ENCODE peak calls at places on chromosomes 7 and 10, in eight cellular contexts. H is glutamatergic neuron, L is lower lobe of right lung, V is adrenal gland, M is astrocyte of the spinal cord, B is cardiac fibroblast, Q is kidney, U is cardiac muscle cell. R is an unnamed sample.

GRCh38 chr10:16787361-16787791 is 29.8 kb downstream of the RSU1 start:
- DNase-seq in H (no peak), L (no peak), V (no peak), M (no peak), B (no peak), Q (no peak), U (no peak), R (no peak)

GRCh38 chr7:125644113-125644512 is 714.5 kb upstream of the POT1 start:
- DNase-seq in H (no peak), L (no peak), V (no peak), M (no peak), B (no peak), Q (no peak), U (no peak), R (no peak)

GRCh38 chr7:121202834-121203233 is 126.0 kb upstream of the WNT16 start:
- DNase-seq in H (no peak), L (no peak), V (no peak), M (no peak), B (no peak), Q (no peak), U (no peak), R (no peak)

GRCh38 chr7:127973797-127974196 is 57.4 kb downstream of the LRRC4 start:
- DNase-seq in H (no peak), L (no peak), V (no peak), M (no peak), B (no peak), Q (no peak), U (no peak), R (no peak)

GRCh38 chr7:112286294-112287086 is 80.0 kb downstream of the ZNF277 start:
- DNase-seq in H (peak), L (no peak), V (no peak), M (no peak), B (peak), Q (no peak), U (peak), R (no peak)

GRCh38 chr7:44607141-44608068 is 978 bp downstream of the OGDH start:
- DNase-seq in H (no peak), L (no peak), V (no peak), M (no peak), B (no peak), Q (no peak), U (no peak), R (no peak)

GRCh38 chr7:90595341-90595800 is 750 bp upstream of the CDK14 start:
- DNase-seq in H (no peak), L (no peak), V (no peak), M (peak), B (peak), Q (no peak), U (peak), R (no peak)

GRCh38 chr7:44654255-44654791 is 47.9 kb downstream of the OGDH start:
- DNase-seq in H (no peak), L (no peak), V (no peak), M (no peak), B (no peak), Q (no peak), U (no peak), R (no peak)

GRCh38 chr7:73851410-73852338 is 9.3 kb upstream of the TMEM270 start:
- DNase-seq in H (no peak), L (no peak), V (peak), M (peak), B (peak), Q (peak), U (peak), R (no peak)

GRCh38 chr10:48951707-48952106 is 12.1 kb upstream of the LRRC18 start:
- DNase-seq in H (no peak), L (no peak), V (no peak), M (no peak), B (no peak), Q (no peak), U (no peak), R (no peak)

GRCh38 chr10:86594535-86594934 is 59.8 kb upstream of the OPN4 start:
- DNase-seq in H (no peak), L (no peak), V (no peak), M (peak), B (peak), Q (no peak), U (peak), R (no peak)

GRCh38 chr10:133113146-133113830 is 25.6 kb downstream of the ADGRA1 start:
- DNase-seq in H (no peak), L (no peak), V (no peak), M (no peak), B (no peak), Q (no peak), U (no peak), R (no peak)

GRCh38 chr7:156964971-156965370 is 15.5 kb downstream of the NOM1 start:
- DNase-seq in H (no peak), L (no peak), V (no peak), M (no peak), B (no peak), Q (no peak), U (no peak), R (no peak)

GRCh38 chr7:4204530-4205165 is 477.4 kb upstream of the FOXK1 start:
- DNase-seq in H (peak), L (peak), V (no peak), M (peak), B (no peak), Q (peak), U (peak), R (no peak)

GRCh38 chr10:31602541-31603244 is 283.7 kb downstream of the ZEB1 start:
- DNase-seq in H (peak), L (peak), V (peak), M (peak), B (peak), Q (peak), U (peak), R (peak)

GRCh38 chr10:86349474-86349873 is 17.1 kb downstream of the GRID1 start:
- DNase-seq in H (peak), L (peak), V (no peak), M (no peak), B (peak), Q (peak), U (peak), R (no peak)

GRCh38 chr7:17646181-17646956 is 293.9 kb downstream of the SNX13 start:
- DNase-seq in H (no peak), L (no peak), V (no peak), M (peak), B (peak), Q (no peak), U (peak), R (no peak)

GRCh38 chr7:92614586-92615237 is 24.5 kb upstream of the FAM133B start:
- DNase-seq in H (no peak), L (no peak), V (peak), M (no peak), B (peak), Q (no peak), U (peak), R (no peak)

GRCh38 chr7:69982197-69982596 is 383.9 kb downstream of the AUTS2 start:
- DNase-seq in H (no peak), L (no peak), V (no peak), M (peak), B (peak), Q (no peak), U (peak), R (no peak)

GRCh38 chr10:18437486-18437885 is 213.9 kb downstream of the NSUN6 start:
- DNase-seq in H (no peak), L (no peak), V (no peak), M (no peak), B (no peak), Q (no peak), U (no peak), R (no peak)

GRCh38 chr7:157552295-157552993 is 215.6 kb downstream of the DNAJB6 start:
- DNase-seq in H (no peak), L (peak), V (no peak), M (no peak), B (no peak), Q (peak), U (no peak), R (no peak)

GRCh38 chr7:97377713-97378112 is 260.2 kb downstream of the SDHAF3 start:
- DNase-seq in H (no peak), L (no peak), V (no peak), M (no peak), B (no peak), Q (no peak), U (no peak), R (no peak)

GRCh38 chr7:92944633-92945032 is 108.3 kb upstream of the CDK6 start:
- DNase-seq in H (no peak), L (no peak), V (no peak), M (peak), B (peak), Q (no peak), U (peak), R (no peak)

GRCh38 chr10:124798781-124799180 is 2.8 kb upstream of the ABRAXAS2 start:
- DNase-seq in H (no peak), L (no peak), V (no peak), M (no peak), B (no peak), Q (no peak), U (no peak), R (no peak)

GRCh38 chr7:116598278-116598677 is 73.4 kb downstream of the CAV1 start:
- DNase-seq in H (no peak), L (no peak), V (no peak), M (no peak), B (no peak), Q (no peak), U (no peak), R (no peak)

GRCh38 chr7:95871078-95871848 is 98.9 kb downstream of the DYNC1I1 start:
- DNase-seq in H (no peak), L (no peak), V (peak), M (peak), B (peak), Q (no peak), U (peak), R (no peak)
- TF ChIP-seq CTCF in H (peak), L (peak), V (peak), M (peak), B (peak), Q (peak), U (peak), R (peak)

DNA sequence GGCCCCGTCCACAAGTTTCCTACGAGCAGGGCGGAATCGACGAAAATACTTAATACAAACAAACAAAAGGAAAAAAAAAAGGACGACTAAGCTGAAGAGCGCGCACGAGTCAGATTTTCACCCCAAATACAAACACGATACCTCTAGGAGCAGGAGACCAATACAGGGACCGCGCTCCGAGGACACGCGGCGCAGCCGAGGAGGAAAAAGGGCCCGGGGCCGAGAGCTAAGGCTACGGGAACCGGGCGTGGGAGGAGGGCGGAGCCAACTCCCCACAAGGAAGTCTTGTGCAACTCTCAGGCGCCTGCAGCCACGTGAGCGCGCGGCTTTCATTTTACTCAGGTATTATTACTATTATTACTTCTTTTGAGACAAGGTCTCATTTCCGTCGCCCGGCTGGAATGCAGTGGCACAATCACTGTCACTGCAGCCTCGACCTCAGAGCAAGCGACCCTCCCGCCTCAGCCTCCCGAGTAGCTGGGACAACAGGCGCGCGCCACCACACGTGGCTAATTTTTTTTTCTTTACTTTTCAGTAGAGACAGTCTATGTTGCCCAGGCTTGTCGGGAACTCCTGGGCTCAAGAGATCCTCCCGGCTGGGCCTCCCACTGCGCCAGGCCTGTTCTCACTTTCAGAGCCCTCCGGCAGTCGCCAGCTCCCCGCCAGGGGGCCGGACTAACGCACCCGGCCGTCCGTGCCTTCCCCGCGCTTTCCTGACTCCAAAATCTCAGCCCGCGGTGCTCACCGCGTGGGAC is 1.2 kb downstream of the HNRNPF start:
- DNase-seq in H (peak), L (peak), V (peak), M (peak), B (peak), Q (peak), U (peak), R (peak)
- TF ChIP-seq CTCF in H (peak), L (peak), V (peak), M (peak), B (peak), Q (peak), U (peak), R (peak)

GRCh38 chr7:25171071-25171470 is 46.0 kb upstream of the CYCS start:
- DNase-seq in H (no peak), L (no peak), V (peak), M (no peak), B (no peak), Q (no peak), U (no peak), R (no peak)

GRCh38 chr7:25171516-25171915 is 46.5 kb upstream of the CYCS start:
- DNase-seq in H (no peak), L (no peak), V (no peak), M (no peak), B (no peak), Q (no peak), U (no peak), R (no peak)

GRCh38 chr7:25169683-25170082 is 44.6 kb upstream of the CYCS start:
- DNase-seq in H (no peak), L (no peak), V (no peak), M (no peak), B (no peak), Q (no peak), U (no peak), R (no peak)

GRCh38 chr7:25168145-25168544 is 43.1 kb upstream of the CYCS start:
- DNase-seq in H (no peak), L (no peak), V (no peak), M (no peak), B (no peak), Q (no peak), U (no peak), R (no peak)

DNA sequence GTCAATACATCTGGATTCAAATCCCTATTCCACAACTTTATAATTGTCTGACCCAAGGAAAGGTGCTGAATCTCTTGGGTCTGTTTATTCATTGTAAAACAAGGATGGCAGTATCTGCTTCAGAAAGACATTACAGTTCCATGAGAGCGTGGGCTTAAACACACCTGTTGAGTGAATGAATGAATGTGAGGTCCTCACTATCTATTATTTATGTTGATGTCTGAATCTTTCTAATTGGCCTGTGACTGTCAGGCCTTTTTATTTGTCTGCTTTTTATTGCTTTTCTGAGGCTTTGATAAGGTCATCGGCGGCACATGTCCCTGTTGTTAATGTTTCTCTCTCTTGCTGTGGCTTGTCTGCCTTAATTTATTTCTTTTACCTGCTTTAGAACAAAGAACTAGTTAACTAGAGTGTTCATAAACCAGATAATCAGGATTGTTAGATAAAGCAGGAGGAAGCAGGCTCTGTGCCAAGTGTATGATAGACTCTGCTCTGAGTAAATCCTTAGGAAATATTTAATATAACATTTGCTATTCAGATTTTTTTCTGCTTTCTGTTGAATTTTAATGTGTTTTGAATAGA is 42.3 kb upstream of the CYCS start:
- DNase-seq in H (no peak), L (no peak), V (no peak), M (no peak), B (no peak), Q (no peak), U (no peak), R (no peak)
- TF ChIP-seq CTCF in H (no peak), L (no peak), V (no peak), M (no peak), B (no peak), Q (no peak), U (no peak), R (no peak)

GRCh38 chr7:155007947-155008346 is 5.0 kb upstream of the PAXIP1 start:
- DNase-seq in H (peak), L (no peak), V (no peak), M (no peak), B (peak), Q (no peak), U (peak), R (no peak)
- TF ChIP-seq CTCF in H (no peak), L (peak), V (peak), M (peak), B (peak), Q (no peak), U (peak), R (no peak)

R was measured in omental fat pad.